ENCODE peak calls at places on chromosomes 5 and 9, in six cellular contexts. Y is A549; F is omental fat pad; D is CD4-positive, alpha-beta T cell; P is cardiac muscle cell; I is endothelial cell of umbilical vein. L is an unnamed sample.

GRCh38 chr9:121735065-121735791 is 83.8 kb downstream of the DAB2IP start:
- DNase-seq in Y (peak; percentile 69), F (no peak), D (no peak), P (peak; percentile 49), I (peak; percentile 42), L (no peak)

GRCh38 chr5:53313131-53313530 is 167.3 kb upstream of the FST start:
- DNase-seq in Y (no peak), F (no peak), D (no peak), P (no peak), I (no peak), L (no peak)

GRCh38 chr5:157690690-157691433 is 19.5 kb downstream of the C5orf52 start:
- DNase-seq in Y (no peak), F (no peak), D (no peak), P (no peak), I (no peak), L (no peak)

GRCh38 chr9:114287001-114287762 is 35.7 kb upstream of the ORM1 start:
- DNase-seq in Y (no peak), F (peak; percentile 21), D (no peak), P (no peak), I (no peak), L (no peak)

GRCh38 chr5:144092510-144092909 is 77.9 kb downstream of the YIPF5 start:
- DNase-seq in Y (peak; percentile 3), F (no peak), D (no peak), P (no peak), I (no peak), L (no peak)

GRCh38 chr9:79469164-79469563 is 102.6 kb upstream of the TLE4 start:
- DNase-seq in Y (no peak), F (no peak), D (no peak), P (no peak), I (peak; percentile 3), L (no peak)

GRCh38 chr9:92619601-92620300 is 50.2 kb downstream of the IPPK start:
- DNase-seq in Y (no peak), F (no peak), D (no peak), P (peak; percentile 3), I (no peak), L (no peak)

GRCh38 chr9:97710356-97711222 is 13.4 kb upstream of the XPA start:
- DNase-seq in Y (peak; percentile 75), F (no peak), D (no peak), P (peak; percentile 83), I (peak; percentile 69), L (no peak)

GRCh38 chr5:16574789-16575785 is 41.7 kb downstream of the RETREG1 start:
- DNase-seq in Y (no peak), F (no peak), D (no peak), P (no peak), I (no peak), L (no peak)

GRCh38 chr5:82584631-82585030 is 306.5 kb upstream of the RPS23 start:
- DNase-seq in Y (no peak), F (no peak), D (no peak), P (no peak), I (no peak), L (no peak)

GRCh38 chr5:78565395-78565794 is 83.2 kb downstream of the LHFPL2 start:
- DNase-seq in Y (no peak), F (no peak), D (no peak), P (no peak), I (no peak), L (no peak)

GRCh38 chr9:37903581-37903830 is 421 bp downstream of the SLC25A51 start:
- DNase-seq in Y (no peak), F (no peak), D (no peak), P (peak; percentile 70), I (no peak), L (no peak)

GRCh38 chr9:133050781-133051180 is 11.0 kb upstream of the CEL start:
- DNase-seq in Y (no peak), F (no peak), D (no peak), P (no peak), I (peak; percentile 42), L (no peak)

GRCh38 chr5:159947708-159948358 is 31.6 kb downstream of the ADRA1B start:
- DNase-seq in Y (peak; percentile 19), F (no peak), D (no peak), P (no peak), I (no peak), L (no peak)

GRCh38 chr5:173714551-173715428 is 98.3 kb upstream of the BOD1 start:
- DNase-seq in Y (peak; percentile 53), F (no peak), D (no peak), P (no peak), I (no peak), L (no peak)

GRCh38 chr9:75912951-75913350 is 22.5 kb downstream of the PCSK5 start:
- DNase-seq in Y (peak; percentile 8), F (no peak), D (no peak), P (no peak), I (no peak), L (no peak)

GRCh38 chr9:108978121-108978694 is 35.1 kb downstream of the CTNNAL1 start:
- DNase-seq in Y (no peak), F (no peak), D (no peak), P (no peak), I (no peak), L (no peak)

GRCh38 chr9:3285365-3286161 is 240.2 kb downstream of the RFX3 start:
- DNase-seq in Y (no peak), F (no peak), D (no peak), P (peak; percentile 41), I (peak; percentile 60), L (no peak)

GRCh38 chr5:173317852-173318251 is 10.4 kb downstream of the STC2 start:
- DNase-seq in Y (no peak), F (no peak), D (no peak), P (no peak), I (no peak), L (no peak)

GRCh38 chr5:175447571-175447970 is 3.6 kb upstream of the DRD1 start:
- DNase-seq in Y (no peak), F (no peak), D (no peak), P (no peak), I (no peak), L (no peak)

GRCh38 chr9:31030741-31031202 is 1353.7 kb upstream of the ACO1 start:
- DNase-seq in Y (no peak), F (no peak), D (no peak), P (peak; percentile 15), I (no peak), L (no peak)

GRCh38 chr5:179267671-179268071 is 77.6 kb downstream of the ADAMTS2 start:
- DNase-seq in Y (no peak), F (peak; percentile 20), D (no peak), P (no peak), I (no peak), L (no peak)

GRCh38 chr5:136166909-136167308 is 26.1 kb downstream of the SMIM32 start:
- DNase-seq in Y (no peak), F (no peak), D (no peak), P (no peak), I (no peak), L (no peak)

GRCh38 chr5:92760550-92760949 is 820.5 kb downstream of the NR2F1-AS1 start:
- DNase-seq in Y (no peak), F (no peak), D (no peak), P (no peak), I (no peak), L (no peak)
- TF ChIP-seq CTCF in Y (no peak), F (no peak), D (no peak), P (no peak), I (no peak), L (no peak)

GRCh38 chr9:136563646-136564321 is 17.9 kb upstream of the NOTCH1 start:
- DNase-seq in Y (no peak), F (no peak), D (no peak), P (no peak), I (no peak), L (no peak)

GRCh38 chr9:136565075-136565721 is 19.4 kb upstream of the NOTCH1 start:
- DNase-seq in Y (no peak), F (no peak), D (no peak), P (no peak), I (no peak), L (no peak)

GRCh38 chr9:136565722-136566552 is 20.1 kb upstream of the NOTCH1 start:
- DNase-seq in Y (no peak), F (no peak), D (no peak), P (no peak), I (no peak), L (no peak)

GRCh38 chr9:136562746-136563506 is 17.1 kb upstream of the NOTCH1 start:
- DNase-seq in Y (no peak), F (no peak), D (no peak), P (no peak), I (peak; percentile 39), L (no peak)

DNA sequence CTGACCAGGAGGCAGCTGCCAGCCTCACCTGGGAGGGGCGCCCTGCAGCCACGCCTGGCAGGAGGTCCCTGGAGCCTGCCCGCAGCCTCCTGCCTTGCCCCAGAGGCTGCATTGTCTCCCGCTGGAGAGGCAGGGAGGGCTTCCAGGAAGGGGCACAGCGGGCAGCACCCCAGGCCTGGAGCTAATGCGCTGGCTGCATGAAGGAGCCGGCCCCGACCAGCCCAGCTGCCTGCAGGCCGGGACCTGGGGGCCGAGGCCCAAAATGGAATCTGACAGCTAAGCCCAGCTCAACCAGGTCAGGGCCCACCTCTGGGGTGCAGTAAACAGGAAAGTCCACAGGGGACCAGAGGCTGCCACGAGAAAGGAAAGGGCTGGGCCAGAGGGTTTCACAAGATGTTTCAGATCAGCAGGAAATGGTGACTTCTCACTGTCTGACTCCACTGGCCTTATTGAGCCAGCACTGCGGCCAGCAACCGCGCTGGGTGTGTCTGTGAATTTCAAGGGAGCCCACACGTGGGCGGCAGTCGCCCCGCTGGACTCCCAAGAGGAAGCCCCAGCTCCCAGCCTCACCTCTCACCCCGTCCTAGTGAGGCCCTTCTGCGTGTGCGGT is 18.6 kb upstream of the NOTCH1 start:
- DNase-seq in Y (no peak), F (no peak), D (no peak), P (no peak), I (no peak), L (no peak)
- TF ChIP-seq CTCF in Y (no peak), F (no peak), D (no peak), P (peak; percentile 19), I (no peak), L (peak; percentile 41)

GRCh38 chr9:20292002-20292401 is 330.3 kb downstream of the MLLT3 start:
- DNase-seq in Y (peak; percentile 66), F (no peak), D (no peak), P (no peak), I (peak; percentile 4), L (no peak)
- TF ChIP-seq CTCF in Y (no peak), F (no peak), D (no peak), P (peak; percentile 14), I (no peak), L (no peak)

DNA sequence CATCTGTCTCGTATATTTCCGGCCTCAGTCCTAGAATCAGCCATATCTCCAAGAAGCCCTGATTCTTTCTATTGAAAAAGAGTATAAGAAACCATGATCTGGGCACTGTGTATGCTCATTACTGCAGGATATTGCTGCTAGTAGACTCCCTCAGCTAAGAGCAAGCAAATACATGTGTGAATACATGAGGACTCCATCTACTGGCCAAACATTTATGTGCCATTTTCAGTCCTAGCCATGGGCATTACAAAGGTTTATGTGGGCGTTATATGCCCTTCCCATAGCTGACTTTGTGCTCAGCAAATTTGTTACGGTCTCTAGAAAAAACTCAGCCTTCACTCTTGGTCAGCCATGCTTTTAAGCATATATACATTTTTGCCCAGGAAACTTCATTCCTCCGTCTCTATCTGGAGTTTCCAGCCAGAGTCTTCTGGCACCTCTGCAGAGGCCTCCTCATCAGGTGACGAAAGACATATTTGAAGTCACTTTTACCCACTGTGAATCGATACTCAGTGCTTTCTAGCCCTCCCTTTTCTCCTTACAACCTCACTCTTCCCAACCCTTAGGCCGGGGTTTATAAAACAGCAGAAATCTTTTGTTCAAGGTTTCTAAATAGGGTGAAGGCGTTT is 1495.6 kb upstream of the CDH6 start:
- DNase-seq in Y (peak; percentile 12), F (no peak), D (no peak), P (peak; percentile 64), I (no peak), L (no peak)
- TF ChIP-seq CTCF in Y (peak; percentile 12), F (no peak), D (no peak), P (no peak), I (no peak), L (no peak)

L was measured in esophagus squamous epithelium.